ENCODE peak calls at places on chromosome 4, in eight cellular contexts. D is spleen, E is transverse colon, U is DMS153, Z is NCI-H510A treated with DMSO at 0.1 percent for 48 hours, C is EL, A is amniotic stem cell, V is fibroblast of the aortic adventitia. I is an unnamed sample.

GRCh38 chr4:6293661-6294060 is 24.0 kb downstream of the WFS1 start:
- DNase-seq in Z (no peak), E (no peak), V (no peak), U (no peak), D (no peak), A (no peak), C (no peak), I (no peak)

GRCh38 chr4:123870283-123870876 is 473.8 kb downstream of the SPRY1 start:
- DNase-seq in V (no peak), Z (no peak), E (no peak), A (no peak), U (no peak), C (no peak), D (no peak), I (no peak)

GRCh38 chr4:98803287-98803677 is 125.7 kb downstream of the EIF4E start:
- DNase-seq in D (no peak), Z (no peak), U (no peak), V (no peak), E (no peak), C (no peak), A (no peak), I (no peak)

GRCh38 chr4:80361329-80361900 is 25.9 kb downstream of the CFAP299 start:
- DNase-seq in V (peak), D (no peak), A (no peak), U (no peak), C (peak), E (no peak), Z (peak), I (peak)

GRCh38 chr4:151801547-151802516 is 41.0 kb upstream of the GATB start:
- DNase-seq in Z (peak), E (peak), V (peak), D (no peak), A (no peak), C (peak), U (no peak), I (peak)

GRCh38 chr4:1784789-1785591 is 8.1 kb upstream of the FGFR3 start:
- DNase-seq in Z (no peak), E (no peak), D (no peak), A (no peak), C (no peak), V (no peak), U (no peak), I (no peak)

GRCh38 chr4:145681956-145682355 is 2.0 kb downstream of the C4orf51 start:
- DNase-seq in V (no peak), D (no peak), E (no peak), A (no peak), C (peak), U (no peak), Z (no peak), I (no peak)

GRCh38 chr4:53895137-53895536 is 169.3 kb downstream of the CHIC2 start:
- DNase-seq in E (no peak), C (no peak), V (no peak), U (no peak), Z (peak), D (no peak), A (no peak), I (peak)

GRCh38 chr4:58061967-58062366 is 951.8 kb upstream of the IGFBP7 start:
- DNase-seq in A (no peak), D (no peak), V (no peak), U (no peak), C (no peak), E (no peak), Z (no peak), I (no peak)

I was measured in NCI-H345.